ENCODE peak calls at places on chromosomes 1 and 21, in four cellular contexts. M, I, W and B are unnamed samples. For H4K20me1 and H3K4me1, the result is how much of the 10 kb centered on the place peaks cover.

GRCh38 chr1:53766766-53767409 is 27.9 kb upstream of the GLIS1 start:
- DNase-seq in I (no peak), M (no peak), W (no peak), B (no peak)

GRCh38 chr1:205739348-205740160 is 10.4 kb downstream of the NUCKS1 start:
- DNase-seq in M (peak), I (no peak), W (no peak), B (no peak)

GRCh38 chr1:241849345-241849695 is 1.3 kb downstream of the EXO1 start:
- DNase-seq in M (no peak), W (no peak), I (no peak), B (no peak)

GRCh38 chr1:240827786-240828185 is 215.8 kb upstream of the GREM2 start:
- DNase-seq in I (no peak), M (no peak), W (no peak), B (no peak)

GRCh38 chr1:147613506-147613905 is 56.8 kb downstream of the ACP6 start:
- DNase-seq in I (no peak), M (no peak), W (no peak), B (no peak)

GRCh38 chr1:111738436-111739221 is 566 bp downstream of the INKA2 start:
- DNase-seq in W (no peak), M (peak), I (peak), B (peak)

GRCh38 chr1:37602750-37603694 is 7.3 kb upstream of the GNL2 start:
- DNase-seq in I (peak), M (peak), W (no peak), B (peak)

GRCh38 chr1:211951856-211952255 is 83.5 kb downstream of the INTS7 start:
- DNase-seq in I (no peak), W (no peak), M (peak), B (no peak)

GRCh38 chr1:38308780-38309179 is 262.2 kb upstream of the POU3F1 start:
- DNase-seq in W (no peak), M (peak), I (no peak), B (no peak)

GRCh38 chr21:41783476-41784150 is 16.8 kb upstream of the RIPK4 start:
- DNase-seq in I (no peak), W (no peak), M (no peak), B (no peak)

GRCh38 chr1:5926686-5927435 is 65.4 kb downstream of the NPHP4 start:
- DNase-seq in W (no peak), I (no peak), M (no peak), B (no peak)

GRCh38 chr21:41769933-41770332 is 3.1 kb upstream of the RIPK4 start:
- DNase-seq in W (no peak), I (no peak), M (no peak), B (no peak)

GRCh38 chr1:9303916-9304315 is 11.2 kb downstream of the SPSB1 start:
- DNase-seq in I (no peak), M (no peak), W (no peak), B (no peak)

GRCh38 chr1:225532240-225532944 is 104.6 kb upstream of the LBR start:
- DNase-seq in W (no peak), I (no peak), M (no peak), B (no peak)

GRCh38 chr1:248681651-248682050 is 20.9 kb downstream of the OR14I1 start:
- DNase-seq in I (no peak), M (no peak), W (no peak), B (no peak)

GRCh38 chr1:64161347-64162080 is 41.9 kb upstream of the UBE2U start:
- DNase-seq in W (no peak), I (no peak), M (no peak), B (no peak)

GRCh38 chr21:34939673-34940321 is 109.3 kb downstream of the RUNX1 start:
- DNase-seq in W (no peak), M (no peak), I (no peak), B (no peak)

GRCh38 chr1:17909634-17910033 is 154.5 kb downstream of the ACTL8 start:
- DNase-seq in I (peak), M (no peak), W (no peak), B (peak)

GRCh38 chr1:121515235-121515634 is 330.5 kb downstream of the SRGAP2C start:
- DNase-seq in I (no peak), M (no peak), W (no peak), B (no peak)

GRCh38 chr1:164754088-164754600 is 195.2 kb downstream of the PBX1 start:
- DNase-seq in W (no peak), M (no peak), I (no peak), B (no peak)

GRCh38 chr1:15531003-15531402 is 4.4 kb downstream of the DNAJC16 start:
- DNase-seq in M (no peak), W (no peak), I (no peak), B (no peak)

GRCh38 chr1:173163209-173163608 is 43.9 kb downstream of the TNFSF4 start:
- DNase-seq in W (no peak), M (no peak), I (no peak), B (no peak)

GRCh38 chr1:164695956-164696665 is 137.1 kb downstream of the PBX1 start:
- DNase-seq in W (no peak), M (no peak), I (no peak), B (no peak)

GRCh38 chr1:227891955-227892871 is 55.5 kb downstream of the WNT9A start:
- DNase-seq in I (no peak), M (no peak), W (no peak), B (peak)

GRCh38 chr1:79052829-79053449 is 46.4 kb upstream of the ADGRL4 start:
- DNase-seq in M (no peak), W (peak), I (no peak), B (no peak)

GRCh38 chr1:8789314-8790214 is 27.9 kb downstream of the RERE start:
- DNase-seq in I (peak), M (no peak), W (no peak), B (peak)

GRCh38 chr1:11706292-11706691 is 14.8 kb downstream of the DRAXIN start:
- DNase-seq in M (no peak), I (no peak), W (no peak), B (no peak)

GRCh38 chr1:234619071-234619480 is 9.1 kb upstream of the IRF2BP2 start:
- DNase-seq in M (no peak), W (no peak), I (no peak), B (no peak)

GRCh38 chr1:226603976-226604845 is 55.6 kb downstream of the STUM start:
- DNase-seq in I (no peak), M (no peak), W (no peak), B (peak)

GRCh38 chr21:29208666-29209059 is 78.2 kb downstream of the MAP3K7CL start:
- DNase-seq in M (no peak), I (no peak), W (no peak), B (no peak)

GRCh38 chr21:44994581-44995171 is 54.8 kb downstream of the SLX9 start:
- DNase-seq in M (no peak), I (no peak), W (no peak), B (no peak)

GRCh38 chr1:89603651-89604413 is 29.1 kb upstream of the LRRC8C start:
- DNase-seq in I (no peak), M (no peak), W (no peak), B (no peak)

GRCh38 chr1:54850082-54850730 is 36.8 kb downstream of the DHCR24 start:
- DNase-seq in I (no peak), W (no peak), M (no peak), B (no peak)

GRCh38 chr1:163264256-163264655 is 57.5 kb upstream of the NUF2 start:
- DNase-seq in I (no peak), W (no peak), M (no peak), B (no peak)

GRCh38 chr1:198619375-198620140 is 19.3 kb upstream of the PTPRC start:
- DNase-seq in W (no peak), I (no peak), M (no peak), B (no peak)

GRCh38 chr1:115364044-115364775 is 26.2 kb upstream of the NGF start:
- DNase-seq in I (no peak), W (no peak), M (no peak), B (no peak)

GRCh38 chr1:56301791-56302190 is 277.6 kb downstream of the PLPP3 start:
- DNase-seq in M (no peak), I (no peak), W (no peak), B (no peak)

GRCh38 chr1:151334822-151335221 is 7.6 kb upstream of the PI4KB start:
- DNase-seq in I (no peak), W (no peak), M (no peak), B (no peak)

GRCh38 chr1:16474166-16474800 is 33.8 kb downstream of the NECAP2 start:
- DNase-seq in I (no peak), M (no peak), W (no peak), B (no peak)

GRCh38 chr21:18893411-18893810 is 489.8 kb upstream of the TMPRSS15 start:
- DNase-seq in M (no peak), W (no peak), I (no peak), B (no peak)

GRCh38 chr1:232917053-232917452 is 33.4 kb upstream of the NTPCR start:
- DNase-seq in I (no peak), W (no peak), M (no peak), B (no peak)
- H4K20me1 ChIP-seq in I (under half), W (under half), M (under half), B (under half)

DNA sequence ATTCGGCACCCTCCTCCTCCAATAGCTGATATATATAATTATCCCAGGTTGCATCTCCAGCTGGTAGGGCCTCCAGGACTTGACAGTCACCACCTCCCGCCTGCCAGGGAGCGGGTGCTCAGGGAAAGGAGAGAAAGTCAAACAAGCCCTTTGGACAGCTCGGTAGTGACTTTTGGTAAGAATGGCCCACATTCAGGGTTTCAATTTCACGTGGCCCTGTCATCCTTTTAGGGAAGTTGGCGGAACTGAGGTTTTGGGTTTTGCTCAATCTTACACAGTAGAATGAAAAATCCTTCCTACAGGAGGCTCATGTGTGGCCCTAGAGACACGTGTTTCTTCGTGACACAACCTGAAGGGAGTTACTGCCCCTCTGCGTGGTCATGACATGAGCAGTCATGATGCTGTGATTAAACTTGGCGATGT is 44.2 kb downstream of the CAPN8 start:
- DNase-seq in I (no peak), M (peak), W (peak), B (no peak)
- TF ChIP-seq JUNB in I (no peak), M (no peak), W (peak), B (no peak)

GRCh38 chr1:25620701-25621350 is 4.2 kb downstream of the MAN1C1 start:
- DNase-seq in W (no peak), M (no peak), I (no peak), B (no peak)
- H3K4me1 ChIP-seq in W (under half), M (under half), I (under half), B (under half)

GRCh38 chr1:1024421-1025415 is 4.8 kb downstream of the AGRN start:
- DNase-seq in I (no peak), W (no peak), M (peak), B (peak)

GRCh38 chr1:1021860-1022259 is 1.9 kb downstream of the AGRN start:
- DNase-seq in M (no peak), I (no peak), W (no peak), B (no peak)

GRCh38 chr1:1021010-1021845 is 1.3 kb downstream of the AGRN start:
- DNase-seq in M (no peak), W (no peak), I (peak), B (peak)

GRCh38 chr1:1022322-1023090 is 2.6 kb downstream of the AGRN start:
- DNase-seq in W (no peak), M (no peak), I (no peak), B (no peak)

DNA sequence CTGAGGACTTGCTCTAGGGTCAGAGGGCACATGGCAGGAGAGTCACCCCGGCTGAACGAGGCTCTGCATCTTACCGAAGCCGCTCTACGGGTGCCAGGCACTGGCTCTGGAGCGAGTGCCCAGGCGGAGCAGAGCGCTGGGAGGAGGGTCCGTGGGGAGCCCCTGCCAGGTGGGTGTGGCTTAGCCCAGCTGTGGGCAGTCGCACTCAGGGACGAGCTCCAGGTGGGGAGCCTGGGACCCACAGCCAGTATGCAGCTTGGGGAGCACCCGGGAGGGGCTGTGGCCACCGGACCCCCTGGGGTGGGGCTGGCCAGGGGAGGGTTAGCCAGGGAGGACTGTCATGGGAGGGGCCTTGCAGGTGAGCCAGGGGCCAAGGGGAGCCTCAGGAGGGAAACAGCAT is 3.8 kb downstream of the AGRN start:
- DNase-seq in M (no peak), I (peak), W (no peak), B (peak)
- H4K20me1 ChIP-seq in M (under half), I (under half), W (under half), B (under half)

DNA sequence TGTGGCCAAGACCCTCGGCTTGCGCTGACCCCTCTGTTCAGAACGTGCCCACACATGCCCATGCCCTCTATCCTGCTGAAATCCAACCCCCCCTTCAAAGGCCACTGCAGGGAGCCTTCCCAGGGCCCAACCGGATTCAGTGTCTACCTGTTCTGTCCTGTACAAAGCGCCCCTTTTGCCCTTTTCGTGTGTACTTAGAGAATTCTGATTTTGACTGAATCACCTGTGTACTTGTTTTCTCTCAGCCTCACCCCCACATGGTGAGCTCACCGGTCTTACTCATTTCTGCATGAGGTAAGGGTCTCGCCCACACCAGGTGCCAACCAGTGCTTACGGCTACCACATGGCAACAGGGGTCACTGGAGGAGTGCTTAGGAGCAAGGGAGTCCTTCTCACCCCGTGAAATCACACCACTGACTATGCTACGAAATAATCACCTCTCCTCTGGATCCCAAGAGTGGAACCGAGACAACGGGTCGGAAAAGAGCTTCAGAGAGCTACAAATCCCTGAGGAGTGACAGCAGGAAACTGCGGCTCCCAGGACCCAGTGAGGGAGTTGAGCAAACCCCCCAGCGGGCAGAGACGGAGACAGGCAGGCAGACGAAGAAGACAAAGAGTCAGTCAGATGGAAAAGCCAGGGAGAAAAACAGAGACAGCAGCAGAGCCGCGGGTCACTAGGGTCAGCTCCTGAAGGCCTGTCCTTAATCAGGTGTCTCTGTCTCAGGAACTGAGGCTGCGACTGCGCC is 2.1 kb upstream of the S100A2 start:
- DNase-seq in I (no peak), W (no peak), M (peak), B (peak)
- TF ChIP-seq JUNB in I (no peak), W (no peak), M (no peak), B (no peak)

DNA sequence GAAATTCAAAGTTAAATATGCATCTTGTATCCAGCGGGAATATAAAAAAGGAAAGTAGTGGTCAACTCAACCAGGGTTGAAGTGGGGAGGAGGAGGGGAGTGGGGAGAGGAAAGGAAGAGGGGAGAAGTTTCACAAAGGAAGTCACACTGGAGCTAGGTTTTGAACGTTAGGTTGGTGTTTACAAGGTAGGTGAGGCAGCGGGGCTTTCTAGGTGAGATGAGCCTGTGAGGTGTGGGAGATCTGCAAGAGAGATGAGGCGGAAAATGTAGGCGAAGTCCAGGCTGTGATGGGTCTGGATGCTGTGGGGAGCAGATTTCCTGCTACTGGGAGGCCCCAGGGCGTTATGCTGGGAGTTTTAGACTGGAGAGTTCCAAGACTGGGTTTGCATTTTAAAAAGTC is 36.1 kb upstream of the IL20 start:
- DNase-seq in W (no peak), M (no peak), I (no peak), B (no peak)
- H3K4me1 ChIP-seq in W (under half), M (under half), I (under half), B (under half)

GRCh38 chr21:38323721-38324591 is 67.2 kb downstream of the KCNJ15 start:
- DNase-seq in I (no peak), W (no peak), M (no peak), B (peak)
- H4K20me1 ChIP-seq in I (under half), W (under half), M (under half), B (under half)